ENCODE peak calls at places on chromosomes 3 and 15, in six cellular contexts. One of them, this sample, is unnamed.

GRCh38 chr3:23283625-23284024 is 80.5 kb downstream of the UBE2E2 start:
- DNase-seq in endothelial cell of umbilical vein: no peak
- DNase-seq in A549: no peak
- DNase-seq in GM12878: no peak
- DNase-seq in K562: no peak
- DNase-seq in HepG2: no peak
- DNase-seq in this sample: no peak

GRCh38 chr3:4843619-4844018 is 135.6 kb upstream of the BHLHE40 start:
- DNase-seq in K562: no peak
- DNase-seq in endothelial cell of umbilical vein: no peak
- DNase-seq in GM12878: no peak
- DNase-seq in HepG2: no peak
- DNase-seq in A549: no peak
- DNase-seq in this sample: no peak

GRCh38 chr3:188578579-188579363 is 424.8 kb downstream of the LPP start:
- DNase-seq in HepG2: no peak
- DNase-seq in K562: no peak
- DNase-seq in endothelial cell of umbilical vein: peak
- DNase-seq in GM12878: no peak
- DNase-seq in A549: no peak
- DNase-seq in this sample: peak

GRCh38 chr3:33911525-33912322 is 113.3 kb downstream of the PDCD6IP start:
- DNase-seq in HepG2: no peak
- DNase-seq in endothelial cell of umbilical vein: no peak
- DNase-seq in K562: no peak
- DNase-seq in GM12878: no peak
- DNase-seq in A549: peak
- DNase-seq in this sample: peak

GRCh38 chr15:69045810-69046209 is 31.3 kb downstream of the NOX5 start:
- DNase-seq in endothelial cell of umbilical vein: no peak
- DNase-seq in A549: peak
- DNase-seq in HepG2: peak
- DNase-seq in K562: no peak
- DNase-seq in GM12878: no peak
- DNase-seq in this sample: peak

GRCh38 chr15:57445872-57446271 is 69.6 kb downstream of the CGNL1 start:
- DNase-seq in A549: peak
- DNase-seq in endothelial cell of umbilical vein: no peak
- DNase-seq in HepG2: no peak
- DNase-seq in K562: no peak
- DNase-seq in GM12878: no peak
- DNase-seq in this sample: no peak

GRCh38 chr3:190326930-190327329 is 4.7 kb upstream of the CLDN1 start:
- DNase-seq in endothelial cell of umbilical vein: no peak
- DNase-seq in HepG2: no peak
- DNase-seq in GM12878: no peak
- DNase-seq in A549: no peak
- DNase-seq in K562: no peak
- DNase-seq in this sample: no peak

GRCh38 chr3:45571969-45572368 is 22.6 kb upstream of the LIMD1 start:
- DNase-seq in K562: no peak
- DNase-seq in HepG2: no peak
- DNase-seq in GM12878: no peak
- DNase-seq in A549: no peak
- DNase-seq in endothelial cell of umbilical vein: no peak
- DNase-seq in this sample: no peak

GRCh38 chr3:1576047-1576446 is 483.2 kb downstream of the CNTN6 start:
- DNase-seq in GM12878: no peak
- DNase-seq in HepG2: no peak
- DNase-seq in A549: no peak
- DNase-seq in K562: no peak
- DNase-seq in endothelial cell of umbilical vein: no peak
- DNase-seq in this sample: no peak

GRCh38 chr3:71454513-71455423 is 128.8 kb downstream of the FOXP1 start:
- DNase-seq in GM12878: no peak
- DNase-seq in A549: no peak
- DNase-seq in HepG2: no peak
- DNase-seq in K562: no peak
- DNase-seq in endothelial cell of umbilical vein: no peak
- DNase-seq in this sample: no peak

GRCh38 chr15:92393287-92393993 is at the start of gene ST8SIA2:
- DNase-seq in K562: no peak
- DNase-seq in HepG2: no peak
- DNase-seq in A549: peak
- DNase-seq in endothelial cell of umbilical vein: peak
- DNase-seq in GM12878: no peak
- DNase-seq in this sample: no peak

GRCh38 chr3:108006901-108007331 is 83.9 kb downstream of the CD47 start:
- DNase-seq in endothelial cell of umbilical vein: peak
- DNase-seq in A549: no peak
- DNase-seq in HepG2: no peak
- DNase-seq in GM12878: no peak
- DNase-seq in K562: no peak
- DNase-seq in this sample: no peak

GRCh38 chr3:16476636-16477035 is 36.9 kb downstream of the RFTN1 start:
- DNase-seq in K562: no peak
- DNase-seq in endothelial cell of umbilical vein: peak
- DNase-seq in A549: no peak
- DNase-seq in HepG2: no peak
- DNase-seq in GM12878: no peak
- DNase-seq in this sample: no peak
- H3K4me3 ChIP-seq in K562: no peak
- H3K4me3 ChIP-seq in endothelial cell of umbilical vein: no peak
- H3K4me3 ChIP-seq in A549: no peak
- H3K4me3 ChIP-seq in HepG2: no peak
- H3K4me3 ChIP-seq in GM12878: no peak
- H3K4me3 ChIP-seq in this sample: no peak

DNA sequence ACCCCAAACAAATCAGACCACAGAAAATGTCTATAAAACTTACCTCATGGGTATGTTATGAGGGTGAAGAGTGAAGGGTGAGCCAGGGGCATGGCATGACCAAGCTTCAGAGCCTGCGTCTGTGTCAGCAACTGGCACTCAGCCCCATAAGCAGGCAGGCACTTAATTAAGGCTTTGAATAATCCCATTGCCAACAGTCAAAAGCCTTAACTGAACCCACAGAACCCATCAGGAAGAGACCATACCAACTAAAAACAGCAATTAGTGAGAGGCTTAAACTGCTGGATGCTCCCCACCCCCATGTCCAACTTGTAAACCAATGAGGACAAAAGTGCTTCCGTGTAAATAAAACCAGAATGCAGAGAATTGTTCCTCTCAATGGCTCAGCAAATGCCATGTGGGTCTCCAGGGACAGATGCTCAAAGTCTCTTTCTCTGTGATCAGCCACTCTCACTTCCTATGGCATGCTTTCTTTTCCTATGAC is 126.0 kb downstream of the MYLK start:
- DNase-seq in A549: peak
- DNase-seq in K562: no peak
- DNase-seq in HepG2: peak
- DNase-seq in GM12878: no peak
- DNase-seq in endothelial cell of umbilical vein: no peak
- DNase-seq in this sample: peak
- TF ChIP-seq MYC in A549: no peak
- TF ChIP-seq MYC in K562: no peak
- TF ChIP-seq MYC in HepG2: peak
- TF ChIP-seq MYC in GM12878: no peak
- TF ChIP-seq MYC in endothelial cell of umbilical vein: no peak
- TF ChIP-seq MYC in this sample: no peak

GRCh38 chr3:177946515-177946914 is 589.7 kb upstream of the KCNMB2 start:
- DNase-seq in K562: no peak
- DNase-seq in GM12878: no peak
- DNase-seq in HepG2: no peak
- DNase-seq in endothelial cell of umbilical vein: no peak
- DNase-seq in A549: no peak
- DNase-seq in this sample: no peak

GRCh38 chr3:177946965-177947364 is 589.3 kb upstream of the KCNMB2 start:
- DNase-seq in K562: no peak
- DNase-seq in HepG2: no peak
- DNase-seq in A549: no peak
- DNase-seq in GM12878: no peak
- DNase-seq in endothelial cell of umbilical vein: no peak
- DNase-seq in this sample: no peak

GRCh38 chr3:177947901-177948300 is 588.3 kb upstream of the KCNMB2 start:
- DNase-seq in GM12878: no peak
- DNase-seq in endothelial cell of umbilical vein: no peak
- DNase-seq in HepG2: no peak
- DNase-seq in A549: no peak
- DNase-seq in K562: no peak
- DNase-seq in this sample: no peak

GRCh38 chr3:177945999-177946398 is 590.2 kb upstream of the KCNMB2 start:
- DNase-seq in GM12878: no peak
- DNase-seq in A549: no peak
- DNase-seq in HepG2: no peak
- DNase-seq in endothelial cell of umbilical vein: no peak
- DNase-seq in K562: no peak
- DNase-seq in this sample: no peak

GRCh38 chr3:177948716-177949422 is 587.4 kb upstream of the KCNMB2 start:
- DNase-seq in endothelial cell of umbilical vein: no peak
- DNase-seq in GM12878: no peak
- DNase-seq in A549: no peak
- DNase-seq in K562: no peak
- DNase-seq in HepG2: no peak
- DNase-seq in this sample: no peak
- H3K4me3 ChIP-seq in endothelial cell of umbilical vein: no peak
- H3K4me3 ChIP-seq in GM12878: no peak
- H3K4me3 ChIP-seq in A549: no peak
- H3K4me3 ChIP-seq in K562: no peak
- H3K4me3 ChIP-seq in HepG2: no peak
- H3K4me3 ChIP-seq in this sample: no peak

GRCh38 chr15:31350771-31351170 is 24.1 kb downstream of the KLF13 start:
- DNase-seq in A549: no peak
- DNase-seq in endothelial cell of umbilical vein: no peak
- DNase-seq in HepG2: no peak
- DNase-seq in K562: no peak
- DNase-seq in GM12878: no peak
- DNase-seq in this sample: no peak

GRCh38 chr15:31352911-31353811 is 26.5 kb downstream of the KLF13 start:
- DNase-seq in endothelial cell of umbilical vein: peak
- DNase-seq in K562: peak
- DNase-seq in A549: no peak
- DNase-seq in GM12878: peak
- DNase-seq in HepG2: no peak
- DNase-seq in this sample: peak

GRCh38 chr15:31357148-31357547 is 30.5 kb downstream of the KLF13 start:
- DNase-seq in A549: no peak
- DNase-seq in GM12878: no peak
- DNase-seq in K562: no peak
- DNase-seq in endothelial cell of umbilical vein: no peak
- DNase-seq in HepG2: no peak
- DNase-seq in this sample: no peak

GRCh38 chr15:31352283-31352880 is 25.7 kb downstream of the KLF13 start:
- DNase-seq in endothelial cell of umbilical vein: no peak
- DNase-seq in HepG2: no peak
- DNase-seq in K562: no peak
- DNase-seq in GM12878: no peak
- DNase-seq in A549: no peak
- DNase-seq in this sample: no peak

DNA sequence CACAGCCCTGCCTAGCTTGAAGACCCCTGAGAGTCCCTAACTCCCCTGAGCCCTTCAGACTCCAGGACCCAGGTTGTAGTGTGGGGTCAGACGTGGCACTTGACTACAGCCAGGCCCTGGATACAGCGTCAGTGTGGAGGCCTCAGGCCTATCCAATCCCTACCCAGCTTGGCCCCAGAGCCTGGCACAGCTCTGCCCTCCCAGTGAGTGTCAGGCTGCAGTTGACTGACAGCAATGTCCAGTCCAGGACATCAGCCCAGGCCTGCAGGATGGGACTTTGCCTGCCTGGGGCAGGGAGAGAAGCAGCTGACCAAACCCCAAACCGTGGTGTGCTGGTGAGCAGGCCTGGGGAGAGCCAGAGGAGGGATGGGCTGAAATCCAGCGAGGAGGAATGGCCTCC is 27.3 kb downstream of the KLF13 start:
- DNase-seq in GM12878: no peak
- DNase-seq in A549: no peak
- DNase-seq in K562: no peak
- DNase-seq in HepG2: no peak
- DNase-seq in endothelial cell of umbilical vein: no peak
- DNase-seq in this sample: no peak
- TF ChIP-seq MYC in GM12878: no peak
- TF ChIP-seq MYC in A549: no peak
- TF ChIP-seq MYC in K562: no peak
- TF ChIP-seq MYC in HepG2: no peak
- TF ChIP-seq MYC in endothelial cell of umbilical vein: no peak
- TF ChIP-seq MYC in this sample: no peak

This sample was measured in NB4.